ENCODE peak calls at places on chromosomes 11 and 22, in four cellular contexts. T is fibroblast of lung, I is neuronal stem cell, V is HCT116. A is an unnamed sample. For H3K27me3, the result is how much of the 10 kb centered on the place peaks cover.

GRCh38 chr11:33507967-33508366 is 192.7 kb downstream of the C11orf91 start:
- DNase-seq in T (no peak), I (no peak), V (peak), A (no peak)

GRCh38 chr11:117815262-117815803 is 9.2 kb downstream of the FXYD2 start:
- DNase-seq in T (no peak), I (no peak), V (no peak), A (peak)

GRCh38 chr11:132718711-132719641 is 813.3 kb downstream of the OPCML start:
- DNase-seq in T (peak), I (no peak), V (no peak), A (no peak)

GRCh38 chr22:24177456-24177855 is 3.8 kb upstream of the SUSD2 start:
- DNase-seq in T (no peak), I (no peak), V (no peak), A (no peak)

GRCh38 chr11:95341246-95341645 is 110.2 kb upstream of the SESN3 start:
- DNase-seq in T (peak), I (no peak), V (no peak), A (no peak)

GRCh38 chr11:65217441-65218423 is 36.0 kb downstream of the CAPN1 start:
- DNase-seq in T (no peak), I (no peak), V (no peak), A (no peak)

GRCh38 chr11:13955971-13956421 is 6.5 kb upstream of the SPON1 start:
- DNase-seq in T (peak), I (peak), V (peak), A (peak)

GRCh38 chr22:39117585-39118191 is 20.6 kb downstream of the APOBEC3H start:
- DNase-seq in T (peak), I (no peak), V (peak), A (peak)

GRCh38 chr22:38467904-38468760 is at the start of gene KDELR3:
- DNase-seq in T (peak), I (no peak), V (peak), A (no peak)

GRCh38 chr11:60946601-60947265 is 5.2 kb downstream of the SLC15A3 start:
- DNase-seq in T (no peak), I (no peak), V (no peak), A (no peak)

GRCh38 chr22:20531404-20532181 is 24.2 kb downstream of the MED15 start:
- DNase-seq in T (peak), I (no peak), V (peak), A (no peak)

GRCh38 chr22:48663297-48663696 is 1164.4 kb downstream of the BRD1 start:
- DNase-seq in T (no peak), I (no peak), V (peak), A (peak)

GRCh38 chr22:43222281-43222680 is 35.3 kb upstream of the TTLL12 start:
- DNase-seq in T (no peak), I (no peak), V (no peak), A (no peak)

GRCh38 chr11:3671334-3672254 is at the start of gene CHRNA10:
- DNase-seq in T (no peak), I (no peak), V (no peak), A (no peak)

GRCh38 chr11:60345489-60345888 is 18.4 kb downstream of the MS4A6E start:
- DNase-seq in T (no peak), I (no peak), V (peak), A (peak)

GRCh38 chr11:67500818-67501584 is 4.2 kb downstream of the PITPNM1 start:
- DNase-seq in T (no peak), I (no peak), V (no peak), A (no peak)

GRCh38 chr11:32071811-32072210 is 19.1 kb upstream of the RCN1 start:
- DNase-seq in T (peak), I (peak), V (no peak), A (no peak)

GRCh38 chr22:23216331-23217170 is 36.2 kb downstream of the BCR start:
- DNase-seq in T (no peak), I (no peak), V (no peak), A (no peak)

GRCh38 chr22:41909290-41910049 is 5.4 kb downstream of the SHISA8 start:
- DNase-seq in T (no peak), I (no peak), V (no peak), A (no peak)
- H3K4me3 ChIP-seq in T (no peak), I (no peak), V (no peak), A (no peak)

GRCh38 chr11:120630100-120630499 is 118.6 kb downstream of the GRIK4 start:
- DNase-seq in T (no peak), I (no peak), V (no peak), A (no peak)
- H3K27me3 ChIP-seq in T (under half), I (under half), V (under half), A (under half)

GRCh38 chr11:34649597-34649996 is 28.7 kb downstream of the EHF start:
- DNase-seq in T (no peak), I (no peak), V (no peak), A (no peak)

GRCh38 chr11:34650528-34650927 is 29.6 kb downstream of the EHF start:
- DNase-seq in T (peak), I (no peak), V (no peak), A (peak)

GRCh38 chr11:34653031-34653430 is 32.1 kb downstream of the EHF start:
- DNase-seq in T (no peak), I (no peak), V (no peak), A (no peak)

GRCh38 chr11:34652191-34652958 is 31.5 kb downstream of the EHF start:
- DNase-seq in T (peak), I (no peak), V (no peak), A (no peak)

DNA sequence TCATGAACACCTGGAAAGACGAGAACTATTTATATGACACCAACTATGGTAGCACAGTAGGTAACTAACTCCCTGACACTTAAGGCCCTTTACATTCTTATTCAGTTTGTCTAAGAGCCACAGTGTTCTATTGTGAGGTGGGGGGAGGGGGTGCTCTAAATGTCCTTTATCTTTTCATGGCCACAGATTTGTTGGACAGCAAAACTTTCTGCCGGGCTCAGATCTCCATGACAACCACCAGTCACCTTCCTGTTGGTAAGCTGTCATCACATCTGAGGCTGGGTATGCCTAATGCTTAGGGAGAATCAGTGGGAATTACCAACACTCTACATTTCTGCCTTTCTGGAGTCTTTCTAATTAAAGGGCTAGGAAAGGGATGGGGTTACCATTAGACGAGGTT is 30.7 kb downstream of the EHF start:
- DNase-seq in T (peak), I (no peak), V (no peak), A (no peak)
- H2AFZ ChIP-seq in T (no peak), I (no peak), V (no peak), A (no peak)

GRCh38 chr22:19522190-19522880 is 1.9 kb downstream of the CLDN5 start:
- DNase-seq in T (no peak), I (no peak), V (no peak), A (no peak)

GRCh38 chr22:19525116-19525660 is 978 bp upstream of the CLDN5 start:
- DNase-seq in T (no peak), I (no peak), V (no peak), A (no peak)

GRCh38 chr22:19524170-19525115 is at the start of gene CLDN5:
- DNase-seq in T (peak), I (peak), V (no peak), A (no peak)

GRCh38 chr22:19522881-19523239 is 1.4 kb downstream of the CLDN5 start:
- DNase-seq in T (no peak), I (no peak), V (no peak), A (no peak)

DNA sequence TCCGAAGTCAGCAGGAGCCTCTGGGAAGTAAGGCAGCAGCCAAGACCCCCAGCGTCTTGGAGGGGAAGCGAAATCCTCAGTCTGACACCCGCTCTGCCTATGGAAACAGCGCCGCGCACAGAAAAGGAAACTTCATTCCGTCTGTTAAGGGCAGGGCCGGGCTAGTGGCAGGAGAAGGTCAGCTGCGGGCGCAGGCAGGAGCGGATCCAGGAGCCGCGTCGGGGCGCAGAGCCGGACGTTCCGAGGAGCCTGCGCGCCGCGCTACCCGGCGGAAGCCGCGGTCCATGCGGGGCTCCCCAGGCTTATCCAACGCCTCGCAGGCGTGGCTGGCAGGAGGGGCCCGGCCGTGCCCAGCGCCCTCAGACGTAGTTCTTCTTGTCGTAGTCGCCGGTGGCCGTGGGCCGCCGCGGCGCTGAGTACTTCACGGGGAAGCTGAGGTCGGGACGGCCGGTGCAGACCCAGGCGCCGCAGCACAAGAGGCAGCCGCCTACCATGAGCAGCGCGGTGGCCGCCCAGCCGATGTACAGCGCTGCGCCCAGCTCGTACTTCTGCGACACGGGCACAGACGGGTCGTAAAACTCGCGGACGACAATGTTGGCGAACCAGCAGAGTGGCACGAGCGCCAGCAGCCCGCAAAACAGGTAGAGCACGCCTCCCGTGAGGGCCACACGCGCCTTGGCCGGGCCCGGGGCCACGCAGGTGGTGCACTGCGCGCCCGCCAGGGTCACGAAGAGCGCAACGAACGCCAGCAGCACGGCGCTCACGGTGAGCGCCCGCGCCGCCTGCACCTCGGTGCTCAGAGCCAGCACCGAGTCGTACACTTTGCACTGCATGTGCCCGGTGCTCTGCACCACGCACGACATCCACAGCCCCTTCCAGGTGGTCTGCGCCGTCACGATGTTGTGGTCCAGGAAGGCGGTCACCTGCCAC is 705 bp downstream of the CLDN5 start:
- DNase-seq in T (peak), I (peak), V (no peak), A (no peak)
- H3K4me3 ChIP-seq in T (no peak), I (peak), V (no peak), A (no peak)

DNA sequence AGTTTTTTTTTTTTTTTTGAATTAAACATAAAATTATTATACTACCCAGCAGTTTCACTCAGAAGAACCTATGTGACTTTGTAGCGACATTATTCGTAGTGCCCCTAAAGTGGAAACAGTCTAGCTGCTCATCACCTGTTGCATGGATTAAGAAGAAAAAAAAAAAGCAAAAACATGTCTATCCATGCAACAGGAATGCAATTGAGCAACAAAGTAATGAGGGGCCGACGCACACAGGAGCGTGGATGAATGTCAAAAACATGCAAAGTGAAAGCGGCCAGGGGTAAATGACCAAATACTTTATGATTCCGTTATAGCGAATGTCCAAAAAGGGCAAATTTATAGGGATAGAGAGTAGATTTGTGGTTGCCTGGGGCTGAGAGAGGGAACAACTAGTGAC is 16.3 kb downstream of the MYO18B start:
- DNase-seq in T (peak), I (no peak), V (no peak), A (no peak)
- H3K27me3 ChIP-seq in T (under half), I (under half), V (under half), A (under half)

GRCh38 chr11:69121621-69122336 is 34.0 kb upstream of the SMIM38 start:
- DNase-seq in T (no peak), I (no peak), V (no peak), A (no peak)
- H2AFZ ChIP-seq in T (no peak), I (no peak), V (no peak), A (no peak)

GRCh38 chr11:17206448-17206847 is 1.3 kb downstream of the PIK3C2A start:
- DNase-seq in T (no peak), I (no peak), V (no peak), A (no peak)

GRCh38 chr11:17208257-17208999 is 642 bp upstream of the PIK3C2A start:
- DNase-seq in T (peak), I (peak), V (peak), A (peak)

GRCh38 chr11:17207317-17208256 is at the start of gene PIK3C2A:
- DNase-seq in T (peak), I (peak), V (peak), A (peak)

GRCh38 chr11:17214338-17214737 is 6.6 kb upstream of the PIK3C2A start:
- DNase-seq in T (no peak), I (no peak), V (no peak), A (no peak)

DNA sequence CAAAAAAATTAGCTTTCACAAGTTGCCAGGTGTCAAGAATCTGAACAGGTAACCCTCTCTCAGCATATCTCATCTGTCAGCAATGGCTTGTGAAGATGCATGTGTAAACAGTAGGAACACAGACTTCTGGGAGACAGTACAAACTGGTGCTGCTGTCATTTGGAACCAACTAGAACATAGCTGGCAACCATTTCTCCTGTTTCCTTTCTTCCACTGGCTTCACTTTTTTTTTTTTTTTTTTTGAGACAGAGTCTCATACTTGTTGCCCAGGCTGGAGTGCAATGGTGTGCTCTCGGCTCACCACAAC is 2.1 kb upstream of the PIK3C2A start:
- DNase-seq in T (no peak), I (no peak), V (no peak), A (no peak)
- H3K4me3 ChIP-seq in T (no peak), I (no peak), V (no peak), A (peak)

GRCh38 chr11:1803246-1803645 is 31.5 kb upstream of the SYT8 start:
- DNase-seq in T (no peak), I (no peak), V (no peak), A (no peak)
- H3K27me3 ChIP-seq in T (under half), I (under half), V (under half), A (under half)

GRCh38 chr22:17137226-17137625 is 16.1 kb upstream of the TMEM121B start:
- DNase-seq in T (no peak), I (no peak), V (no peak), A (no peak)

GRCh38 chr22:17133137-17133536 is 12.0 kb upstream of the TMEM121B start:
- DNase-seq in T (no peak), I (no peak), V (no peak), A (no peak)

GRCh38 chr22:17137861-17138425 is 16.8 kb upstream of the TMEM121B start:
- DNase-seq in T (no peak), I (no peak), V (no peak), A (no peak)

GRCh38 chr22:17132112-17132511 is 11.0 kb upstream of the TMEM121B start:
- DNase-seq in T (no peak), I (no peak), V (no peak), A (peak)

GRCh38 chr22:17135153-17135760 is 14.1 kb upstream of the TMEM121B start:
- DNase-seq in T (no peak), I (no peak), V (no peak), A (no peak)
- H2AFZ ChIP-seq in T (no peak), I (no peak), V (no peak), A (no peak)

GRCh38 chr11:78564889-78565467 is 9.7 kb downstream of the NARS2 start:
- DNase-seq in T (no peak), I (no peak), V (no peak), A (no peak)

GRCh38 chr11:78564037-78564888 is 10.4 kb downstream of the NARS2 start:
- DNase-seq in T (peak), I (peak), V (peak), A (peak)

GRCh38 chr11:78560066-78560597 is 14.5 kb downstream of the NARS2 start:
- DNase-seq in T (no peak), I (no peak), V (no peak), A (no peak)

GRCh38 chr11:78560826-78561484 is 13.7 kb downstream of the NARS2 start:
- DNase-seq in T (peak), I (no peak), V (no peak), A (no peak)

DNA sequence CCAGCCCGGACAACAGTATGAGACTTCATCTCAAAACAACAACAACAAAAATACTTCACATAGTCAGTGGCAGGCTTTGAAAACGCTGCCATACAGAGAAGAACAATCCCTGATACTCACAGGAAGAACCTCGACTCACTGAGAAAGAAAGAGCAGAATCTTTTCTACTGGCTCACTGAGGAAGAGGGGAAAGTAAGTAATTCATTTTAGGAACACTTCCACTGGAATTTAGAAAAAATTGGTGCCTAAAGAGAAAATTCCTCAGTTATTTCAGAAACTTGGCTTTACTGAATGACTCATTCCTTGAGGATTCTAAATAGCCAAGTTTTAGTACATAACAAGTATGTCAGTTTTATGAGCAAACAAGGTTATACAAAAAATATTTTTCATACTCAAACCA is 12.3 kb downstream of the NARS2 start:
- DNase-seq in T (peak), I (no peak), V (no peak), A (no peak)
- H3K4me3 ChIP-seq in T (peak), I (no peak), V (no peak), A (no peak)

A was measured in Karpas-422.